ENCODE peak calls at places on chromosomes 5 and 9, in nine cellular contexts. L is spleen, P is AG04449, E is osteoblast, M is bronchial epithelial cell, T is IMR-90, O is breast epithelium, D is A549, I is GM23338. G is an unnamed sample.

GRCh38 chr9:81636280-81636653 is 53.1 kb downstream of the TLE1 start:
- DNase-seq in L (no peak), P (no peak), E (no peak), M (no peak), T (no peak), O (no peak), D (no peak), I (no peak), G (no peak)

GRCh38 chr5:148033138-148033537 is 30.6 kb upstream of the SPINK5 start:
- DNase-seq in L (no peak), P (no peak), E (no peak), M (peak; percentile 97), T (no peak), O (no peak), D (peak; percentile 4), I (peak; percentile 32), G (no peak)

GRCh38 chr5:59765446-59765845 is 128.1 kb downstream of the PDE4D start:
- DNase-seq in L (no peak), P (no peak), E (no peak), M (no peak), T (no peak), O (no peak), D (no peak), I (no peak), G (no peak)

GRCh38 chr9:131406567-131407436 is 12.9 kb downstream of the PRRC2B start:
- DNase-seq in L (no peak), P (no peak), E (no peak), M (no peak), T (no peak), O (no peak), D (no peak), I (no peak), G (no peak)

GRCh38 chr9:127204771-127205470 is 59.7 kb upstream of the GARNL3 start:
- DNase-seq in L (peak; percentile 59), P (no peak), E (peak; percentile 88), M (peak; percentile 16), T (peak; percentile 49), O (no peak), D (peak; percentile 39), I (peak; percentile 44), G (peak; percentile 45)

GRCh38 chr9:114583776-114584175 is 3.8 kb upstream of the ATP6V1G1 start:
- DNase-seq in L (no peak), P (no peak), E (no peak), M (no peak), T (no peak), O (no peak), D (no peak), I (peak; percentile 57), G (no peak)

GRCh38 chr9:21624675-21625477 is 142.8 kb upstream of the IFNE start:
- DNase-seq in L (no peak), P (no peak), E (no peak), M (no peak), T (no peak), O (no peak), D (no peak), I (no peak), G (no peak)

GRCh38 chr9:112867275-112867991 is 23.2 kb downstream of the SLC46A2 start:
- DNase-seq in L (no peak), P (no peak), E (peak; percentile 86), M (peak; percentile 87), T (peak; percentile 88), O (no peak), D (peak; percentile 80), I (peak; percentile 63), G (peak; percentile 90)

GRCh38 chr9:70407081-70407503 is 7.4 kb downstream of the KLF9 start:
- DNase-seq in L (no peak), P (peak; percentile 93), E (no peak), M (peak; percentile 74), T (peak; percentile 99), O (no peak), D (peak; percentile 35), I (peak; percentile 34), G (peak; percentile 98)

GRCh38 chr5:129905467-129906176 is 1.4 kb downstream of the CHSY3 start:
- DNase-seq in L (no peak), P (no peak), E (no peak), M (no peak), T (peak; percentile 3), O (no peak), D (peak; percentile 6), I (peak; percentile 74), G (peak; percentile 21)

DNA sequence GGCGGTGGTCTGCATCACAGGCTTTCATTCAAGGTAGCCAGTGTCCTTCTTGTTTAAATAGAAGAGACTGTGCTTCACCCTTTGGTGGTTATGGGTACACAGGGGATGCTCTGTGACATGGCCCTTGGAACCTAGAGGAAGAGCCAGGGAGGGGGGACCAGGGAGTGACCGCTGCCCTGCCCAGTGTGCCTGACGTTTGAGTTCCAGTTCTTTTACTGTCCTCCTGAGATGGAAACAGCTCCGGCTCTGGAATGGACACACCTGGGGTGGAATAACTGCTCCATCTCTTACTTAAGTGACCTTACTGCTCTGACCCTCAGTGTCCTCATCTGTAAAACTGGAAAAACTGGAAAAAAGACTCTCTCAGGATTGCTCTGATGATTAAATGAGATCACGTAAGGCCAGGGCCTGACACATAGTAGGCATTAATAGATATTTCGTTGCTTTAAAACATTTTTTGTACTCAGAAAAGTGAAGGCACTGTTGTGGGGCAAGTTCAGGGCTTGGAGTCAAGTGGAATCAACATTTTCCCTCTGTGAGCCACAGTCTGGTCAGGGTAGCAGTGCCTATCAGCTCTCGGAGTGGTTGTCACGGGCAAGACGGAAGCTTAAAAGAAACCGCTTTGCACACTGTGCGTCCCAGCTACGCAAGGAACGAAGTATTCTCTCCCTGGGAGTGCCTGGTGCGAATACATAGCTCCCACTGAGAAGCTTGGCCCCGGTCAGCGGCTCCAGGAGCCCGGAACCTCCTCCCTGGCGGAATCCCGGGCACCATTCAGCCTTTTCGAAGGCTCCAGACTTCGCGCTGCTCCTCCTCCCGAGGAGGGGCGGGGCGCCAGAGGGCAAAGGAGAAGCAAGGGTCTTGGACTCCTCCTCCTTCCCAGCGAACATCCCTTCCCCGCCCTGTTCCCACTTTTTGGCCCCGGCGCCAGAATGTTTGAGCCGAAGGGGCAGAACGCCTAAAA is 5.8 kb downstream of the POU4F3 start:
- DNase-seq in L (no peak), P (no peak), E (peak; percentile 82), M (no peak), T (no peak), O (no peak), D (no peak), I (peak; percentile 96), G (no peak)
- H3K4me3 ChIP-seq in L (no peak overlapping the region), P (no peak overlapping the region), E (no peak overlapping the region), M (no peak overlapping the region), T (no peak overlapping the region), O (no peak overlapping the region), D (no peak overlapping the region), I (peak overlapping the region; percentile 69), G (no peak overlapping the region)

DNA sequence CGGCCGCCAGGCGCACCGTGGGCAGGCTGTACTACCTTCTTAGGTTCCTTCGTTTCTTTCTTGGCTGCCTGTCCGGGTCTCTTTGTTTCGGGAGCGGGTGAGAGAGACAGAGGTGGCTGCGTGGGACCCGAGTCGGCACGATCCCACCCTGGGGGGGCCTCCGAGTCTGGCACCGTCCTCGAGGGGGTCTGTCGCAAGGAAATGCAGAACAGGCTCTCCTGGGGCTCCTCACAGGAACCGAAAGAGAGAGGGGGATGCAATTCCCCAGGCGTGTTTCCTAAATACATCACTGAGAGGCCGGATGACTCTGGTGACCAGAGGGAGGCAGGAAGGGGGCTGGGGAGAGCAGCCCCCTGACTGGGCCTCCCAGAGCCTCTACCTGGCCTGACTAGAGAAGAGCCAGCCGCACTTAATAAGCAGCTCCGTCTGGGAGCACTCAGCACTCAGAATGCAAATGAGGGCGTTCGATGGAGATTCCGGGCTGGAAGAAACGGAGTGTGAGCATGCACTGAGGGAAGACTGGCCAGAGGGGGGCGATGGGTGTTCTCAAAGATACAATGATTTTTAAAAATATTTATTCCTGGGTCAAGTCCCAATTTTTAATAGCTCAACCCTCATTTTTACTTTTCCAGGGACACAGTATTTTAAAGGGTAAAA is 11.7 kb upstream of the INPP5E start:
- DNase-seq in L (no peak), P (no peak), E (no peak), M (no peak), T (no peak), O (no peak), D (no peak), I (peak; percentile 46), G (no peak)
- TF ChIP-seq CTCF in L (no peak), P (no peak), E (peak; percentile 6), M (no peak), T (no peak), O (no peak), D (peak; percentile 5), I (peak; percentile 32), G (no peak)

DNA sequence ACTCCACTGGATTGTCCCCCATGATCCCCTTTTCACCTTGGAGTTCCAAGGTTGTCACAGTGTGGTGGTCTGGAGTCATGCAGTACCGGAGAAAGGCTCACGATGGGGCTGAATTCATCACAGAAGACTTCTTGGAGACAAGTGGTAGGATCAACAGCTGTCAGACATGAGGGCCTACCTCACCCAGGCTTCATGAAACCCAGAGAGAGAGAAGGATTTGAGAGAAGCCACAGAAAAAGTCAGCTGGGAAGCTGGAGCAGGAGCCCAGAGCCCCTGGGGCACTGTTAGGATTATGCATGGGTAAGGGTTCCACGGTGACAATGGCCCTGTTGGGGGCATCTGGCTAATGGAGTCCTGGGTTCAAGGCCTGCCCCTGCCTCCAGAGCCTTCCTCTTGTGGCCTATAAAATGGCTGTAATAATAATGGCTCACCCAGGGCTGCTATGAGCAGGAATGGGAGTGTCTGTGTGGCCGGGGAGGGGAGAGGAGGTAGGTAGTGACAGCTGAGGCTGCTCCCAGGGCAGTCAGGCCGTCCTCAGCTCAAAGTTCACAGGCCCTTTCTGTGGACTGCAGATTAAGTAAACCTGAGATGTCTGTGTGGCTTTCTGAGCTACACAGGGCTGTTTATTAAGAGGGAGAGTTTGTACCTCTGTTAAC is 910 bp downstream of the TRIM14 start:
- DNase-seq in L (no peak), P (peak; percentile 7), E (peak; percentile 88), M (peak; percentile 44), T (peak; percentile 28), O (no peak), D (peak; percentile 62), I (peak; percentile 40), G (peak; percentile 26)
- H3K4me3 ChIP-seq in L (peak overlapping the region; percentile 85), P (peak overlapping the region; percentile 67), E (peak overlapping the region; percentile 82), M (peak overlapping the region; percentile 73), T (peak overlapping the region; percentile 70), O (peak overlapping the region; percentile 82), D (peak overlapping the region; percentile 70), I (peak overlapping the region; percentile 52), G (peak overlapping the region; percentile 45)

GRCh38 chr9:104746285-104746684 is 1.2 kb upstream of the NIPSNAP3A start:
- DNase-seq in L (no peak), P (no peak), E (no peak), M (no peak), T (no peak), O (no peak), D (no peak), I (no peak), G (no peak)

GRCh38 chr9:104748359-104749031 is 1.0 kb downstream of the NIPSNAP3A start:
- DNase-seq in L (no peak), P (no peak), E (peak; percentile 74), M (peak; percentile 24), T (peak; percentile 13), O (no peak), D (peak; percentile 28), I (peak; percentile 3), G (peak; percentile 37)

GRCh38 chr9:104746798-104747197 is 685 bp upstream of the NIPSNAP3A start:
- DNase-seq in L (no peak), P (no peak), E (no peak), M (no peak), T (no peak), O (no peak), D (no peak), I (peak; percentile 3), G (no peak)

GRCh38 chr9:104747245-104747564 is 278 bp upstream of the NIPSNAP3A start:
- DNase-seq in L (no peak), P (no peak), E (no peak), M (no peak), T (no peak), O (no peak), D (no peak), I (no peak), G (no peak)

GRCh38 chr9:104747565-104748358 is at the start of gene NIPSNAP3A:
- DNase-seq in L (peak; percentile 97), P (no peak), E (peak; percentile 90), M (peak; percentile 57), T (peak; percentile 49), O (peak; percentile 70), D (peak; percentile 81), I (peak; percentile 82), G (peak; percentile 56)
- TF ChIP-seq CTCF in L (peak; percentile 18), P (no peak), E (no peak), M (no peak), T (no peak), O (no peak), D (no peak), I (no peak), G (no peak)

G was measured in fibroblast of mammary gland.